ENCODE peak calls at places on chromosomes 1 and 21, in five cellular contexts. X is WERI-Rb-1, Q is lower lobe of right lung, A is hepatocyte, J is brain microvascular endothelial cell. M is an unnamed sample.

GRCh38 chr1:32250893-32251716 is at the start of gene LCK:
- DNase-seq in X (no peak), Q (no peak), A (no peak), J (no peak), M (no peak)

GRCh38 chr1:45334308-45335245 is 5.4 kb upstream of the TOE1 start:
- DNase-seq in X (peak; percentile 79), Q (no peak), A (peak; percentile 46), J (no peak), M (no peak)

GRCh38 chr1:195373831-195374230 is 1234.4 kb downstream of the KCNT2 start:
- DNase-seq in X (no peak), Q (no peak), A (no peak), J (no peak), M (no peak)

GRCh38 chr1:245256528-245256927 is 101.7 kb downstream of the KIF26B start:
- DNase-seq in X (no peak), Q (no peak), A (no peak), J (no peak), M (no peak)

GRCh38 chr1:101282314-101283087 is 45.7 kb downstream of the S1PR1 start:
- DNase-seq in X (no peak), Q (no peak), A (no peak), J (peak; percentile 43), M (no peak)

GRCh38 chr1:153617677-153618076 is 1.6 kb upstream of the S100A14 start:
- DNase-seq in X (peak; percentile 73), Q (no peak), A (peak; percentile 69), J (no peak), M (no peak)

GRCh38 chr21:29232601-29233541 is 65.9 kb upstream of the BACH1 start:
- DNase-seq in X (peak; percentile 70), Q (no peak), A (peak; percentile 32), J (peak; percentile 63), M (peak; percentile 83)

GRCh38 chr21:16358021-16358420 is 628.2 kb downstream of the USP25 start:
- DNase-seq in X (no peak), Q (no peak), A (no peak), J (no peak), M (no peak)

GRCh38 chr1:211697356-211697755 is 21.9 kb upstream of the NEK2 start:
- DNase-seq in X (no peak), Q (no peak), A (no peak), J (no peak), M (no peak)

GRCh38 chr1:18198240-18198639 is 90.6 kb downstream of the IGSF21 start:
- DNase-seq in X (no peak), Q (no peak), A (peak; percentile 43), J (no peak), M (no peak)

GRCh38 chr1:119743776-119744597 is 24.7 kb downstream of the HMGCS2 start:
- DNase-seq in X (peak; percentile 77), Q (peak; percentile 68), A (peak; percentile 86), J (peak; percentile 40), M (peak; percentile 21)

GRCh38 chr21:45078877-45079281 is 4.5 kb downstream of the ADARB1 start:
- DNase-seq in X (no peak), Q (no peak), A (no peak), J (peak; percentile 70), M (peak; percentile 30)

GRCh38 chr1:212286437-212287131 is 1.4 kb downstream of the PPP2R5A start:
- DNase-seq in X (no peak), Q (no peak), A (no peak), J (peak; percentile 12), M (no peak)

GRCh38 chr1:242784074-242784473 is 259.6 kb upstream of the PLD5 start:
- DNase-seq in X (no peak), Q (no peak), A (no peak), J (no peak), M (no peak)

GRCh38 chr1:237386362-237387143 is 344.6 kb downstream of the RYR2 start:
- DNase-seq in X (no peak), Q (no peak), A (peak; percentile 34), J (no peak), M (no peak)

GRCh38 chr1:39539252-39539790 is 37.3 kb downstream of the PABPC4 start:
- DNase-seq in X (peak; percentile 75), Q (peak; percentile 63), A (peak; percentile 85), J (peak; percentile 70), M (no peak)

GRCh38 chr1:173669491-173669941 is at the start of gene ANKRD45:
- DNase-seq in X (peak; percentile 84), Q (peak; percentile 68), A (peak; percentile 57), J (peak; percentile 29), M (no peak)

GRCh38 chr1:30280572-30280971 is 442.8 kb downstream of the MATN1 start:
- DNase-seq in X (no peak), Q (no peak), A (no peak), J (no peak), M (no peak)

GRCh38 chr1:15152318-15153183 is 996 bp upstream of the TMEM51 start:
- DNase-seq in X (peak; percentile 90), Q (peak; percentile 89), A (peak; percentile 94), J (peak; percentile 88), M (peak; percentile 88)

GRCh38 chr1:235831148-235831547 is 35.6 kb downstream of the LYST start:
- DNase-seq in X (no peak), Q (peak; percentile 65), A (no peak), J (peak; percentile 20), M (no peak)

GRCh38 chr1:226135059-226135651 is 51.4 kb downstream of the ACBD3 start:
- DNase-seq in X (no peak), Q (peak; percentile 82), A (peak; percentile 58), J (no peak), M (no peak)

GRCh38 chr21:15514073-15514946 is 215.5 kb upstream of the USP25 start:
- DNase-seq in X (no peak), Q (no peak), A (peak; percentile 40), J (no peak), M (no peak)

GRCh38 chr1:20847619-20848080 is 60.5 kb upstream of the HP1BP3 start:
- DNase-seq in X (no peak), Q (no peak), A (no peak), J (no peak), M (no peak)

GRCh38 chr1:27891196-27891889 is 19.0 kb downstream of the THEMIS2 start:
- DNase-seq in X (no peak), Q (no peak), A (no peak), J (no peak), M (no peak)

GRCh38 chr1:30706528-30706927 is 16.9 kb downstream of the MATN1 start:
- DNase-seq in X (no peak), Q (peak; percentile 73), A (peak; percentile 46), J (peak; percentile 60), M (no peak)

GRCh38 chr1:182752077-182752826 is 37.3 kb upstream of the NPL start:
- DNase-seq in X (no peak), Q (no peak), A (no peak), J (no peak), M (no peak)

GRCh38 chr1:52659851-52660596 is 27.1 kb downstream of the SHISAL2A start:
- DNase-seq in X (no peak), Q (no peak), A (no peak), J (no peak), M (peak; percentile 31)

GRCh38 chr1:54800899-54801759 is at the start of gene TTC22:
- DNase-seq in X (no peak), Q (peak; percentile 85), A (peak; percentile 83), J (no peak), M (peak; percentile 72)

GRCh38 chr1:173554541-173555250 is 48.2 kb downstream of the SLC9C2 start:
- DNase-seq in X (no peak), Q (no peak), A (no peak), J (no peak), M (peak; percentile 67)

GRCh38 chr1:6906783-6907182 is 121.5 kb downstream of the CAMTA1 start:
- DNase-seq in X (no peak), Q (no peak), A (no peak), J (no peak), M (no peak)

GRCh38 chr1:68313736-68314594 is 81.6 kb upstream of the WLS start:
- DNase-seq in X (no peak), Q (no peak), A (no peak), J (no peak), M (no peak)

GRCh38 chr21:42003051-42003461 is 7.1 kb downstream of the ZBTB21 start:
- DNase-seq in X (no peak), Q (no peak), A (no peak), J (no peak), M (peak; percentile 82)
- H3K27ac ChIP-seq in X (no peak overlapping the region), Q (no peak overlapping the region), A (peak overlapping the region; percentile 51), J (peak overlapping the region; percentile 67), M (peak overlapping the region; percentile 79)

GRCh38 chr1:96756789-96757188 is 35.2 kb downstream of the PTBP2 start:
- DNase-seq in X (no peak), Q (no peak), A (no peak), J (no peak), M (no peak)
- TF ChIP-seq CTCF in X (peak; percentile 17), Q (no peak), A (no peak), J (peak; percentile 32), M (peak; percentile 34)

DNA sequence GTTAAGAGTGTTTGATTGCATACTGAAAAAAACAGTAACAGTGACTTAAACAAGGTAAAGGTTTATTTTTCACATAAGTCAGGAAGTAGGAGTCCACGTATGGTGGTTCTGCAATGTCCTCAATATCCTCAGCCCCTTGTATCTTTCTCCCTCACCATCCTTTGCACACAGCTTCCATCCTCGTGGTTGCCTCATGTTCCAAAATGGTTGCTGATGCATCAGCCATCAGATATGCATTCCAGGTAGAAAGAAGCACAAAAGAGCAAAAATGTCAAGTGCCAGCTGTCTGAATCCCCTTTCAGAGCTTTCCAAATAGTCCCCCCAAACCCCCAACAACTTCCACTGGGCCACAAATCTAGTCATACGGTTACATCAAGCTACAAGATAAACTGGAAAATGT is 138.1 kb downstream of the SYF2 start:
- DNase-seq in X (no peak), Q (no peak), A (no peak), J (no peak), M (no peak)
- H3K27me3 ChIP-seq in X (no peaks in the 10 kb centered on the region), Q (peaks cover 12% of the 10 kb centered on the region), A (no peaks in the 10 kb centered on the region), J (no peaks in the 10 kb centered on the region), M (peaks cover 34% of the 10 kb centered on the region)

GRCh38 chr1:51570063-51570720 is 46.7 kb upstream of the OSBPL9 start:
- DNase-seq in X (no peak), Q (no peak), A (no peak), J (no peak), M (no peak)

GRCh38 chr1:51567653-51568052 is 48.6 kb upstream of the EPS15 start:
- DNase-seq in X (no peak), Q (no peak), A (no peak), J (peak; percentile 64), M (peak; percentile 34)

GRCh38 chr1:51569284-51570062 is 47.4 kb upstream of the OSBPL9 start:
- DNase-seq in X (peak; percentile 18), Q (no peak), A (peak; percentile 81), J (peak; percentile 77), M (peak; percentile 87)

GRCh38 chr1:51566260-51566659 is 47.2 kb upstream of the EPS15 start:
- DNase-seq in X (no peak), Q (no peak), A (no peak), J (no peak), M (no peak)

DNA sequence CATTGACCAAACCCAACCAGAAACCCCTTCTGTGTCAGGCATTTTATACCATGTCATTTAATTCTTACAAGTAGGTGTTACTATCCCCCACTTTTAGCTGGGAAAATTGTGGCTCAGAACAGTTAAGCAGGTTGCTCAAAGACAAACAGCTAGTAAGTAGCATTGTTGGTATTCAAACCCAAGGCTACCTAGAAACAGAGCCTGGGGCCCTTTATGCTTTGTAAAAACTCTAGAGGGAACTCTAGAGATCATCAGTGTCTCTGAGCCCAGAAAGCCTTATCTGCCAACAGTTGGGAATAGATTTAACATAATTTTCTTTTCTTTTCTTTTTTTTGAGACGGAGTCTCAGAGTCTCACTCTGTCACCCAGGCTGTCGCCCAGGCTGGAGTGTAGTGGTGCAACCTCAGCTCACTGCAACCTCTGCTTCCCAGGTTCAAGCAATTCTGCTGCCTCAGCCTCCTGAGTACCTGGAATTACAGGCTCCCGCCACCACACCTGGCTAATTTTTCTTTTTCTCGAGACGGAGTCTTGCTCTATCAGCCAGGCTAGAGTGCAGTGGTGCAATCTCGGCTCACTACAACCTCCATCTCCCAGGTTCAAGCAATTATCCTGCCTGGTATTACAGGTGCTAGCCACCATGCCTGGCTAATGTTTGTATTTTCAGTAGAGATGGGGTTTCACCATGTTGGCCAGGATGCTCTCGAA is 48.5 kb upstream of the OSBPL9 start:
- DNase-seq in X (no peak), Q (no peak), A (no peak), J (no peak), M (no peak)
- H3K27ac ChIP-seq in X (no peak overlapping the region), Q (no peak overlapping the region), A (peak overlapping the region; percentile 91), J (no peak overlapping the region), M (no peak overlapping the region)

M was measured in foreskin keratinocyte.